ENCODE peak calls at places on chromosomes 11 and 22, in six cellular contexts. V, I, M, X, S and Y are unnamed samples.

GRCh38 chr11:117479372-117479771 is 151.7 kb downstream of the CEP164 start:
- DNase-seq in X (no peak), I (no peak), V (no peak), M (no peak), S (no peak), Y (peak; percentile 70)

GRCh38 chr22:36220457-36220921 is 18.8 kb downstream of the APOL2 start:
- DNase-seq in X (no peak), I (no peak), V (no peak), S (no peak), M (no peak), Y (no peak)

GRCh38 chr11:6249822-6250555 is 9.6 kb upstream of the CCKBR start:
- DNase-seq in M (no peak), X (no peak), S (no peak), I (no peak), V (no peak), Y (no peak)

GRCh38 chr11:31325162-31325561 is 44.4 kb downstream of the DCDC1 start:
- DNase-seq in V (no peak), X (no peak), S (no peak), M (no peak), I (peak; percentile 13), Y (no peak)

GRCh38 chr11:86243377-86243776 is 1.2 kb upstream of the EED start:
- DNase-seq in V (no peak), S (no peak), X (no peak), I (no peak), M (no peak), Y (no peak)

GRCh38 chr11:58575377-58576020 is at the start of gene LPXN:
- DNase-seq in M (no peak), V (no peak), S (no peak), I (no peak), X (no peak), Y (no peak)

GRCh38 chr11:105315287-105315686 is 175.7 kb upstream of the CARD18 start:
- DNase-seq in V (no peak), M (no peak), S (peak; percentile 3), X (peak; percentile 45), I (no peak), Y (peak; percentile 20)

GRCh38 chr11:131867457-131868257 is 497.2 kb downstream of the NTM start:
- DNase-seq in I (peak; percentile 18), X (no peak), S (no peak), V (no peak), M (peak; percentile 73), Y (peak; percentile 81)

GRCh38 chr22:44118645-44119315 is 61.9 kb upstream of the PARVG start:
- DNase-seq in X (no peak), I (no peak), M (no peak), S (no peak), V (no peak), Y (no peak)

GRCh38 chr11:112225753-112226061 is 521 bp upstream of the PTS start:
- DNase-seq in X (no peak), S (no peak), I (no peak), M (no peak), V (no peak), Y (no peak)

GRCh38 chr22:27835446-27835845 is 33.9 kb upstream of the MN1 start:
- DNase-seq in V (no peak), S (no peak), I (no peak), X (no peak), M (no peak), Y (no peak)

GRCh38 chr11:61080986-61081590 is 21.2 kb upstream of the CD5 start:
- DNase-seq in S (no peak), M (no peak), V (no peak), X (no peak), I (no peak), Y (no peak)

GRCh38 chr22:23156286-23156685 is 11.0 kb downstream of the RAB36 start:
- DNase-seq in M (no peak), S (no peak), X (no peak), V (no peak), I (no peak), Y (peak; percentile 68)

GRCh38 chr11:106389096-106389495 is 311.6 kb downstream of the AASDHPPT start:
- DNase-seq in X (no peak), V (no peak), M (no peak), I (peak; percentile 33), S (no peak), Y (no peak)

GRCh38 chr11:22516136-22516535 is 109.5 kb downstream of the FANCF start:
- DNase-seq in X (no peak), S (no peak), M (no peak), V (no peak), I (no peak), Y (no peak)

GRCh38 chr11:11992257-11992690 is 16.2 kb downstream of the DKK3 start:
- DNase-seq in I (no peak), M (no peak), S (no peak), V (no peak), X (no peak), Y (no peak)

GRCh38 chr11:9823439-9823838 is 159.6 kb downstream of the SWAP70 start:
- DNase-seq in M (no peak), V (no peak), I (no peak), S (no peak), X (no peak), Y (no peak)

GRCh38 chr22:44210721-44211120 is 30.0 kb downstream of the PARVG start:
- DNase-seq in S (no peak), X (no peak), V (no peak), I (no peak), M (no peak), Y (no peak)

GRCh38 chr22:27487600-27488450 is 313.7 kb downstream of the MN1 start:
- DNase-seq in V (no peak), S (no peak), X (no peak), M (no peak), I (no peak), Y (no peak)

GRCh38 chr11:116357769-116358544 is 414.8 kb downstream of the BUD13 start:
- DNase-seq in M (peak; percentile 67), I (no peak), X (no peak), S (peak; percentile 69), V (no peak), Y (peak; percentile 91)

GRCh38 chr11:111378773-111379499 is at the start of gene POU2AF1:
- DNase-seq in V (no peak), S (no peak), X (no peak), M (no peak), I (no peak), Y (no peak)

GRCh38 chr11:119472186-119472855 is 49.3 kb upstream of the THY1 start:
- DNase-seq in X (no peak), M (no peak), S (no peak), I (no peak), V (no peak), Y (no peak)

GRCh38 chr11:124799384-124800225 is 601 bp downstream of the MSANTD2 start:
- DNase-seq in M (peak; percentile 62), S (no peak), I (no peak), X (no peak), V (peak; percentile 8), Y (peak; percentile 61)

GRCh38 chr11:477042-477715 is 27.1 kb downstream of the PTDSS2 start:
- DNase-seq in V (no peak), M (peak; percentile 49), S (no peak), I (no peak), X (no peak), Y (no peak)

GRCh38 chr11:75639752-75640151 is 29.1 kb downstream of the MAP6 start:
- DNase-seq in S (no peak), V (no peak), I (no peak), M (peak; percentile 40), X (peak; percentile 95), Y (peak; percentile 45)

GRCh38 chr11:106424111-106424510 is 346.6 kb downstream of the AASDHPPT start:
- DNase-seq in S (no peak), V (no peak), I (peak; percentile 9), M (no peak), X (no peak), Y (no peak)